ENCODE peak calls at places on chromosomes 6 and 20, in six cellular contexts. L is H1, S is SK-N-SH, M is GM12878, U is K562, Y is HepG2. J is an unnamed sample.

GRCh38 chr20:37902504-37903313 is at the start of gene VSTM2L:
- DNase-seq in L (no peak), S (peak), M (no peak), U (peak), Y (no peak), J (no peak)

GRCh38 chr6:42453649-42454427 is 2.1 kb upstream of the TRERF1 start:
- DNase-seq in L (peak), S (peak), M (no peak), U (no peak), Y (no peak), J (no peak)

GRCh38 chr6:45607818-45608217 is 230.1 kb upstream of the SUPT3H start:
- DNase-seq in L (no peak), S (no peak), M (no peak), U (no peak), Y (no peak), J (no peak)

GRCh38 chr6:51891784-51892183 is 195.6 kb downstream of the PKHD1 start:
- DNase-seq in L (no peak), S (no peak), M (no peak), U (no peak), Y (no peak), J (no peak)

GRCh38 chr20:63495771-63496403 is 3.0 kb downstream of the EEF1A2 start:
- DNase-seq in L (peak), S (peak), M (no peak), U (peak), Y (peak), J (peak)

GRCh38 chr6:18720075-18720474 is 332.9 kb downstream of the RNF144B start:
- DNase-seq in L (no peak), S (no peak), M (no peak), U (no peak), Y (no peak), J (no peak)

GRCh38 chr6:119350202-119351004 is 842 bp upstream of the MAN1A1 start:
- DNase-seq in L (no peak), S (peak), M (no peak), U (peak), Y (peak), J (no peak)

GRCh38 chr20:2847802-2848201 is 7.3 kb downstream of the VPS16 start:
- DNase-seq in L (no peak), S (no peak), M (no peak), U (no peak), Y (no peak), J (no peak)

GRCh38 chr6:15101130-15101529 is 144.7 kb upstream of the JARID2 start:
- DNase-seq in L (no peak), S (no peak), M (no peak), U (no peak), Y (no peak), J (no peak)

GRCh38 chr6:143962644-143962929 is 45.5 kb downstream of the PLAGL1 start:
- DNase-seq in L (no peak), S (no peak), M (no peak), U (no peak), Y (no peak), J (no peak)

GRCh38 chr6:143806282-143807102 is 36.6 kb upstream of the LTV1 start:
- DNase-seq in L (no peak), S (no peak), M (no peak), U (peak), Y (no peak), J (peak)

GRCh38 chr6:15561447-15562199 is 101.2 kb downstream of the DTNBP1 start:
- DNase-seq in L (no peak), S (no peak), M (no peak), U (no peak), Y (no peak), J (no peak)

GRCh38 chr6:75149253-75149652 is 56.6 kb downstream of the COL12A1 start:
- DNase-seq in L (no peak), S (no peak), M (no peak), U (no peak), Y (no peak), J (no peak)

GRCh38 chr20:58467572-58468330 is 47.4 kb downstream of the APCDD1L start:
- DNase-seq in L (peak), S (peak), M (no peak), U (no peak), Y (no peak), J (no peak)

GRCh38 chr6:46961248-46961647 is 39.5 kb upstream of the ADGRF5 start:
- DNase-seq in L (no peak), S (no peak), M (no peak), U (no peak), Y (no peak), J (no peak)

GRCh38 chr6:137867685-137868509 is 838 bp downstream of the TNFAIP3 start:
- DNase-seq in L (peak), S (no peak), M (no peak), U (peak), Y (no peak), J (peak)

GRCh38 chr6:158474961-158475343 is 84.9 kb upstream of the TMEM181 start:
- DNase-seq in L (no peak), S (no peak), M (no peak), U (no peak), Y (peak), J (no peak)

GRCh38 chr6:117188627-117189201 is 76.6 kb upstream of the VGLL2 start:
- DNase-seq in L (no peak), S (peak), M (no peak), U (no peak), Y (no peak), J (no peak)

GRCh38 chr20:58237318-58238182 is 9.1 kb upstream of the ANKRD60 start:
- DNase-seq in L (no peak), S (no peak), M (no peak), U (no peak), Y (no peak), J (no peak)

GRCh38 chr20:25553819-25554296 is 31.5 kb downstream of the NINL start:
- DNase-seq in L (no peak), S (peak), M (no peak), U (no peak), Y (peak), J (no peak)

GRCh38 chr20:24618739-24619138 is 149.3 kb downstream of the SYNDIG1 start:
- DNase-seq in L (no peak), S (no peak), M (no peak), U (no peak), Y (no peak), J (no peak)

GRCh38 chr20:45011108-45011526 is 44.8 kb downstream of the STK4 start:
- DNase-seq in L (peak), S (peak), M (no peak), U (peak), Y (peak), J (no peak)

GRCh38 chr20:63498950-63499332 is at the start of gene EEF1A2:
- DNase-seq in L (peak), S (peak), M (no peak), U (peak), Y (no peak), J (no peak)

GRCh38 chr20:41309817-41310216 is 7.7 kb downstream of the ZHX3 start:
- DNase-seq in L (no peak), S (no peak), M (no peak), U (peak), Y (no peak), J (no peak)

GRCh38 chr20:34062651-34063482 is 49.2 kb downstream of the EIF2S2 start:
- DNase-seq in L (no peak), S (no peak), M (no peak), U (no peak), Y (no peak), J (no peak)

GRCh38 chr20:37880726-37881591 is 22.0 kb upstream of the VSTM2L start:
- DNase-seq in L (no peak), S (peak), M (no peak), U (peak), Y (peak), J (no peak)

GRCh38 chr6:3361312-3362037 is 95.4 kb downstream of the SLC22A23 start:
- DNase-seq in L (no peak), S (no peak), M (no peak), U (no peak), Y (peak), J (no peak)

GRCh38 chr6:19841181-19841580 is 4.0 kb downstream of the ID4 start:
- DNase-seq in L (no peak), S (no peak), M (no peak), U (no peak), Y (no peak), J (no peak)

GRCh38 chr6:102085257-102085656 is 691.7 kb downstream of the GRIK2 start:
- DNase-seq in L (no peak), S (no peak), M (no peak), U (no peak), Y (no peak), J (no peak)

GRCh38 chr20:3621111-3621510 is 42.1 kb downstream of the GFRA4 start:
- DNase-seq in L (no peak), S (no peak), M (no peak), U (no peak), Y (no peak), J (peak)

GRCh38 chr6:41072836-41073202 is at the start of gene NFYA:
- DNase-seq in L (peak), S (peak), M (no peak), U (peak), Y (no peak), J (peak)

GRCh38 chr6:159692303-159693127 is 526 bp downstream of the SOD2 start:
- DNase-seq in L (no peak), S (peak), M (no peak), U (peak), Y (peak), J (peak)

GRCh38 chr6:40299666-40300065 is 287.5 kb downstream of the LRFN2 start:
- DNase-seq in L (no peak), S (no peak), M (no peak), U (no peak), Y (no peak), J (no peak)

DNA sequence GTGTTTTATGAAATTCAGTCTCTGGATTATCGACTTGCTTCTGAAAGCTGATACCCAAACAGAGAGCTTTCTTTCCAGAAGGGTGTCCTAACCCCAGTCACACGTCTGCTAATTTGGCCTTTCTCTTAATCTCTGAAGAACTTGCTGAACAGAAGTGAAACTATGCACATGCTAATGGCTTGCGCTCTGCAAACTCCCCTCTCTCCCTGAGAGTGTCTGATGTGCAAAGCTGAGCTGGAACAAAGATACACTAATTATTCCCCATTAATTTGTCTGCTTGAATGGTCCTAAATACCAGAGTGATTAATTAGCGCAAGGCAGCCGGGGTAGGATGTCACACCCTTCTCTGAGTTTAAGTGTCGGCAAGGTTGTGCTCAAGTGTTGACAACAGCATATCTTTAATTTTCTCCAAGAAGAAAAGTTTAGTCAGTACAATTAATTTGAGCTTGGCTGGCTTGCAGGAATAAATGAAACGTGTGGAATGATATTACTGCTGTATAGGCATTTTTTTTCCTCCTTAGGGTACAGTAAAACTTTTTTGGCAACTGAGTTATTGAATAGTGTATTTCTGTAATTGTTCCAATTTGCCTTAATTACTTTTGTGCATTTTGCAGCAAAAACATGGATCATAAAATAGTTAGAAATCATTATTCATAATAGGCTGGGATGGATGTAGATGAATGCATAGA is 715.9 kb upstream of the POU3F2 start:
- DNase-seq in L (no peak), S (no peak), M (no peak), U (no peak), Y (no peak), J (no peak)
- TF ChIP-seq GABPA in L (no peak), S (no peak), M (no peak), U (no peak), Y (no peak), J (no peak)

GRCh38 chr6:25202505-25202904 is 76.7 kb upstream of the CARMIL1 start:
- DNase-seq in L (no peak), S (no peak), M (no peak), U (no peak), Y (no peak), J (no peak)
- TF ChIP-seq GABPA in L (no peak), S (no peak), M (no peak), U (no peak), Y (no peak), J (no peak)

GRCh38 chr6:83258517-83258916 is 65.4 kb downstream of the RWDD2A start:
- DNase-seq in L (no peak), S (no peak), M (no peak), U (no peak), Y (no peak), J (no peak)
- TF ChIP-seq GABPA in L (no peak), S (no peak), M (no peak), U (no peak), Y (no peak), J (no peak)

GRCh38 chr6:153698637-153699036 is 340.4 kb upstream of the OPRM1 start:
- DNase-seq in L (no peak), S (no peak), M (no peak), U (no peak), Y (no peak), J (no peak)

GRCh38 chr6:153702671-153703070 is 336.4 kb upstream of the OPRM1 start:
- DNase-seq in L (no peak), S (no peak), M (no peak), U (no peak), Y (no peak), J (no peak)

DNA sequence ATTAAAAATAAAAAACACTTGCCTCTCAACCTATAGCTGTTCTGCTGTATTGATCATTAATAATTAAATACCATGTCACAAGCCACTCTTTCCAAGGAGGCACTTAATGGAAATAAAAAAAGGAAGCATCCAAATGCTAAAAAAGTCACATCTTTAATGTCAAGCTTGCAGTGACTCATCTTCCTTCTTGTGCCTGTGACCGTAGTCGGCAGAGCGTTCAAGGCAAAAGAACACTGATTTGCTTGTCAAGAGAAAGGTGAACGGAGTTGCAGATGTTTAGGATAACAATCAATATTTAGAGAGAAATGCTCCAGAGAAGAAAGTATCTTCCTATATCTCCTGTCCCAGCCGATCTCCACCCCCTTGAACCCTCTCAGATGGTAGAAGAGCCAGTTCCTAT is 341.0 kb upstream of the OPRM1 start:
- DNase-seq in L (no peak), S (no peak), M (no peak), U (no peak), Y (no peak), J (no peak)
- TF ChIP-seq GABPA in L (no peak), S (no peak), M (no peak), U (no peak), Y (no peak), J (no peak)

GRCh38 chr6:133985970-133986369 is 32.9 kb downstream of the TBPL1 start:
- DNase-seq in L (no peak), S (no peak), M (no peak), U (no peak), Y (no peak), J (no peak)

GRCh38 chr6:133986942-133987341 is 33.9 kb downstream of the TBPL1 start:
- DNase-seq in L (no peak), S (no peak), M (no peak), U (no peak), Y (no peak), J (no peak)

GRCh38 chr6:133980168-133980567 is 27.1 kb downstream of the TBPL1 start:
- DNase-seq in L (no peak), S (no peak), M (no peak), U (no peak), Y (no peak), J (no peak)

GRCh38 chr6:133978896-133979240 is 25.8 kb downstream of the TBPL1 start:
- DNase-seq in L (no peak), S (no peak), M (no peak), U (no peak), Y (no peak), J (no peak)

DNA sequence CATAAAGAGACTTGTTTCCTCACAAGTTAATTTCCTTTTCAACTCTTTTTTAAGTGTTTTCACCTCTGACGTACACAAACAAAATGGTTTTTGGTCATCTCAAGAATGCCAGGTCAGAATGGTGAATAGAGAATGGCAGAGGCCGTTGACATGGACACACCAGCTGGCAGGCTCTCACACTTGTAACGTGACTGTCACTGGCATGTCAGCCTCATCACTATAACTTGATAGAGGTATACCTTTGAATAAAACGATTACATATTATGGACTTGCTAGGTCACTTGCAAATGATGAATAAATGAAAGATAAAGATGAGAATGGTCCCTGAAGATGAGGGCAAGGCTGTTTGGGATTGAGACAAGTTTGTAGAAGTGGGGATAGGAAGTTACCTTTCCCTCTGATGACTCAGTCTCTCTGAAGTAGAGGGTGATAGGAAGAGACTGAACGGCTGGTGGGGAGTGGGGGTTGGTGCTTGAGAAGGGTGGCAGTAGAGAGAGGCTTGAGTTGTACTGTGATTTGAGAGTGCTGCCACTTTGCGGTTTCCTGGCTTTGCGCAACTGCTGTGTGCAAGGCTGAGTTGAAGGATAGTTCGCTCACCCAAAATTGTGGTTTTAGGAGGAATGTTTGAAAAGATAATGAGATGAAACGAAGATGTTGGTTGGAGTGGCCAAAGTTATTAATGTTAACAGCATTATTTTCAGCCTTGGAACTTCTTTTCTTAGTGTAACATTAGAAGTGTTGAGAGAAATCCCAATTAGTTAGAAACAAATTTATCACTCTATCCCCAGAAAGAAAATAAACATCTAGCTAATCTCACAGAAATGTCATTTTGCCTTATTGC is 30.3 kb downstream of the TBPL1 start:
- DNase-seq in L (no peak), S (no peak), M (no peak), U (peak), Y (peak), J (peak)
- TF ChIP-seq GABPA in L (no peak), S (no peak), M (no peak), U (peak), Y (no peak), J (peak)

GRCh38 chr6:111267764-111268333 is 180.5 kb downstream of the SLC16A10 start:
- DNase-seq in L (no peak), S (no peak), M (no peak), U (no peak), Y (no peak), J (no peak)

GRCh38 chr6:111274593-111275217 is 187.4 kb downstream of the SLC16A10 start:
- DNase-seq in L (no peak), S (no peak), M (no peak), U (no peak), Y (no peak), J (no peak)

GRCh38 chr6:111270121-111270520 is 182.8 kb downstream of the SLC16A10 start:
- DNase-seq in L (no peak), S (no peak), M (no peak), U (no peak), Y (no peak), J (no peak)

GRCh38 chr6:111265842-111266241 is 178.5 kb downstream of the SLC16A10 start:
- DNase-seq in L (no peak), S (no peak), M (no peak), U (peak), Y (no peak), J (no peak)

GRCh38 chr6:111269401-111269970 is 182.2 kb downstream of the SLC16A10 start:
- DNase-seq in L (no peak), S (no peak), M (no peak), U (no peak), Y (no peak), J (no peak)
- TF ChIP-seq GABPA in L (no peak), S (no peak), M (no peak), U (no peak), Y (no peak), J (no peak)

J was measured in HL-60.